ENCODE peak calls at places on chromosomes 6 and 20, in eight cellular contexts. X is heart left ventricle, N is aorta, C is PC-3, J is Karpas-422, K is lower lobe of right lung, Q is A673, S is tibial nerve. U is an unnamed sample.

GRCh38 chr6:111950661-111951426 is 77.6 kb upstream of the FYN start:
- DNase-seq in X (peak), N (peak), C (no peak), J (no peak), K (no peak), Q (no peak), S (no peak), U (no peak)

GRCh38 chr6:5164092-5164491 is 79.0 kb downstream of the PPP1R3G start:
- DNase-seq in X (no peak), N (no peak), C (no peak), J (no peak), K (no peak), Q (no peak), S (no peak), U (no peak)

GRCh38 chr6:74755748-74756147 is 450.1 kb downstream of the COL12A1 start:
- DNase-seq in X (no peak), N (no peak), C (no peak), J (no peak), K (no peak), Q (no peak), S (no peak), U (no peak)

GRCh38 chr6:143299253-143300166 is 151.0 kb downstream of the ADAT2 start:
- DNase-seq in X (no peak), N (no peak), C (peak), J (no peak), K (no peak), Q (no peak), S (no peak), U (no peak)

GRCh38 chr20:24768226-24768625 is 180.8 kb upstream of the CST7 start:
- DNase-seq in X (no peak), N (no peak), C (peak), J (no peak), K (no peak), Q (peak), S (no peak), U (no peak)

GRCh38 chr20:56637576-56637975 is 8.5 kb downstream of the TFAP2C start:
- DNase-seq in X (no peak), N (no peak), C (no peak), J (no peak), K (no peak), Q (no peak), S (no peak), U (no peak)

GRCh38 chr6:81487489-81487888 is 265.0 kb downstream of the TENT5A start:
- DNase-seq in X (peak), N (peak), C (no peak), J (no peak), K (no peak), Q (no peak), S (peak), U (peak)

GRCh38 chr20:24640686-24641085 is 171.3 kb downstream of the SYNDIG1 start:
- DNase-seq in X (no peak), N (no peak), C (no peak), J (no peak), K (no peak), Q (no peak), S (no peak), U (no peak)

GRCh38 chr6:139407718-139408222 is 33.3 kb upstream of the CITED2 start:
- DNase-seq in X (no peak), N (no peak), C (peak), J (no peak), K (no peak), Q (peak), S (no peak), U (no peak)

GRCh38 chr6:41462980-41463930 is 82.9 kb upstream of the FOXP4 start:
- DNase-seq in X (peak), N (peak), C (peak), J (peak), K (peak), Q (no peak), S (peak), U (peak)

GRCh38 chr6:56432194-56432593 is 184.8 kb upstream of the COL21A1 start:
- DNase-seq in X (no peak), N (no peak), C (no peak), J (no peak), K (no peak), Q (no peak), S (no peak), U (no peak)

GRCh38 chr6:73832313-73832712 is 136.3 kb downstream of the CD109 start:
- DNase-seq in X (no peak), N (no peak), C (no peak), J (no peak), K (no peak), Q (no peak), S (no peak), U (no peak)

GRCh38 chr20:4295226-4295625 is 279.9 kb upstream of the RNF24 start:
- DNase-seq in X (no peak), N (no peak), C (no peak), J (no peak), K (no peak), Q (no peak), S (no peak), U (no peak)

GRCh38 chr6:129141499-129141898 is 258.6 kb downstream of the LAMA2 start:
- DNase-seq in X (no peak), N (no peak), C (no peak), J (no peak), K (no peak), Q (no peak), S (no peak), U (no peak)

GRCh38 chr6:129136751-129137150 is 253.8 kb downstream of the LAMA2 start:
- DNase-seq in X (no peak), N (no peak), C (no peak), J (no peak), K (no peak), Q (no peak), S (no peak), U (no peak)

GRCh38 chr6:129135421-129135820 is 252.5 kb downstream of the LAMA2 start:
- DNase-seq in X (no peak), N (no peak), C (no peak), J (no peak), K (no peak), Q (no peak), S (no peak), U (no peak)

GRCh38 chr6:129138739-129139405 is 255.9 kb downstream of the LAMA2 start:
- DNase-seq in X (no peak), N (no peak), C (no peak), J (no peak), K (no peak), Q (no peak), S (no peak), U (peak)

GRCh38 chr6:129140571-129140970 is 257.6 kb downstream of the LAMA2 start:
- DNase-seq in X (peak), N (no peak), C (no peak), J (no peak), K (no peak), Q (no peak), S (no peak), U (peak)
- H3K27ac ChIP-seq in X (peak), N (peak), C (no peak), J (no peak), K (peak), Q (no peak), S (peak), U (peak)

GRCh38 chr6:35473849-35474128 is 5.6 kb downstream of the RPL10A start:
- DNase-seq in X (no peak), N (no peak), C (no peak), J (no peak), K (no peak), Q (no peak), S (no peak), U (no peak)
- H3K4me3 ChIP-seq in X (no peak), N (no peak), C (no peak), J (no peak), K (no peak), Q (no peak), S (no peak), U (no peak)

GRCh38 chr20:10332656-10333421 is 101.2 kb downstream of the MKKS start:
- DNase-seq in X (no peak), N (no peak), C (no peak), J (no peak), K (no peak), Q (no peak), S (no peak), U (no peak)

GRCh38 chr20:10324198-10324836 is 105.7 kb downstream of the SNAP25 start:
- DNase-seq in X (no peak), N (peak), C (no peak), J (no peak), K (no peak), Q (no peak), S (no peak), U (no peak)

GRCh38 chr20:10329387-10330005 is 104.5 kb downstream of the MKKS start:
- DNase-seq in X (no peak), N (no peak), C (no peak), J (no peak), K (no peak), Q (no peak), S (no peak), U (no peak)

GRCh38 chr20:10323729-10324128 is 105.1 kb downstream of the SNAP25 start:
- DNase-seq in X (no peak), N (no peak), C (no peak), J (no peak), K (no peak), Q (no peak), S (no peak), U (no peak)

DNA sequence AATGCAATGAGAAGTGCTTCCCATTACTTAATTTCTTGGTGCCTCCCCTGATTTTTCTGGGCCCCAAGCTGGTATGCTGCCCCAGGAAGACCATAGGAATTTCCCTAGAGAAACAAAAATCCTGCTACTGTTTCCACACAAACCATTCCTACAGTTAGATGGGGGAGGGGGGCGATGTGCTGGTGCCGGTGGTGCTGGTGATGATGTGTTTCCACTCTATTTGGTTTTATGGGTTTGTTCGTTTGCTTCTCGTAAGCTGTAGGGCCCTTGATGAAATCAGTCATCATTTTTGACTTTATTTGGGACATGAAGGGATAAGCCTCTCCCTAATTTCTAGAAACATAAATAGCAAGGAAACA is 105.1 kb downstream of the MKKS start:
- DNase-seq in X (no peak), N (no peak), C (no peak), J (no peak), K (no peak), Q (no peak), S (no peak), U (no peak)
- H3K27ac ChIP-seq in X (no peak), N (no peak), C (no peak), J (no peak), K (no peak), Q (no peak), S (no peak), U (no peak)

GRCh38 chr6:1611322-1611571 is 1.5 kb downstream of the FOXC1 start:
- DNase-seq in X (no peak), N (no peak), C (peak), J (no peak), K (no peak), Q (peak), S (no peak), U (no peak)
- H3K4me3 ChIP-seq in X (peak), N (peak), C (peak), J (no peak), K (peak), Q (peak), S (no peak), U (peak)

GRCh38 chr6:29009358-29009757 is 4.2 kb upstream of the ZNF311 start:
- DNase-seq in X (no peak), N (no peak), C (no peak), J (no peak), K (no peak), Q (no peak), S (no peak), U (no peak)

GRCh38 chr6:29008089-29008488 is 3.0 kb upstream of the ZNF311 start:
- DNase-seq in X (no peak), N (no peak), C (no peak), J (no peak), K (no peak), Q (no peak), S (no peak), U (no peak)

GRCh38 chr6:29011276-29011734 is 6.2 kb upstream of the ZNF311 start:
- DNase-seq in X (peak), N (peak), C (peak), J (no peak), K (no peak), Q (peak), S (no peak), U (peak)

GRCh38 chr6:29005183-29005885 is at the start of gene ZNF311:
- DNase-seq in X (peak), N (peak), C (peak), J (no peak), K (peak), Q (peak), S (peak), U (peak)
- H3K27ac ChIP-seq in X (no peak), N (peak), C (no peak), J (no peak), K (peak), Q (no peak), S (peak), U (peak)